ENCODE peak calls at places on chromosomes 1 and 21, in five cellular contexts. B is K562, W is GM12878, S is H1, G is HepG2. R is an unnamed sample.

GRCh38 chr1:1170891-1171550 is 2.7 kb upstream of the TTLL10 start:
- DNase-seq in S (peak; percentile 49), W (no peak), G (no peak), B (no peak), R (no peak)

GRCh38 chr1:150473659-150474058 is 13.6 kb upstream of the TARS2 start:
- DNase-seq in G (peak; percentile 90), S (no peak), B (no peak), W (no peak), R (no peak)

GRCh38 chr1:198780376-198780775 is 141.5 kb downstream of the PTPRC start:
- DNase-seq in B (no peak), S (no peak), G (no peak), W (no peak), R (no peak)

GRCh38 chr1:147207192-147207591 is 17.9 kb downstream of the FMO5 start:
- DNase-seq in B (no peak), G (no peak), S (no peak), W (no peak), R (no peak)

GRCh38 chr1:218488986-218489385 is 143.8 kb downstream of the TGFB2 start:
- DNase-seq in S (no peak), W (no peak), B (no peak), G (no peak), R (no peak)

GRCh38 chr1:176880954-176881595 is 283.4 kb downstream of the ASTN1 start:
- DNase-seq in G (peak; percentile 52), W (no peak), B (peak; percentile 91), S (peak; percentile 90), R (peak; percentile 51)

GRCh38 chr1:100700586-100700985 is 19.0 kb upstream of the VCAM1 start:
- DNase-seq in S (no peak), W (no peak), B (no peak), G (no peak), R (no peak)

GRCh38 chr1:51650198-51650597 is 33.3 kb downstream of the OSBPL9 start:
- DNase-seq in S (no peak), W (no peak), B (no peak), G (no peak), R (no peak)

GRCh38 chr21:37496972-37497371 is 130.4 kb downstream of the DYRK1A start:
- DNase-seq in G (no peak), S (no peak), B (no peak), W (no peak), R (no peak)

GRCh38 chr1:236809133-236809532 is 14.0 kb downstream of the MTR start:
- DNase-seq in B (no peak), S (no peak), G (no peak), W (no peak), R (no peak)

GRCh38 chr1:230495021-230495550 is 69.0 kb upstream of the PGBD5 start:
- DNase-seq in B (no peak), S (no peak), W (no peak), G (no peak), R (no peak)

GRCh38 chr1:232059726-232060360 is 433.3 kb downstream of the DISC1 start:
- DNase-seq in G (no peak), B (no peak), S (no peak), W (no peak), R (no peak)

GRCh38 chr1:103160281-103160680 is 52.0 kb upstream of the COL11A1 start:
- DNase-seq in W (no peak), B (no peak), G (no peak), S (no peak), R (no peak)

GRCh38 chr1:223037845-223038244 is 105.2 kb downstream of the TLR5 start:
- DNase-seq in W (no peak), G (no peak), B (no peak), S (no peak), R (no peak)

GRCh38 chr1:61687901-61688300 is 37.0 kb downstream of the TM2D1 start:
- DNase-seq in G (no peak), W (no peak), B (no peak), S (no peak), R (no peak)

GRCh38 chr1:121586369-121587229 is 401.8 kb downstream of the SRGAP2C start:
- DNase-seq in G (peak; percentile 97), W (no peak), B (no peak), S (peak; percentile 61), R (no peak)

GRCh38 chr1:161864577-161864976 is 98.5 kb downstream of the ATF6 start:
- DNase-seq in B (no peak), W (no peak), G (peak; percentile 5), S (no peak), R (no peak)

GRCh38 chr1:100866041-100866900 is 28.4 kb downstream of the EXTL2 start:
- DNase-seq in W (no peak), G (peak; percentile 10), B (peak; percentile 41), S (no peak), R (peak; percentile 15)

GRCh38 chr1:151837197-151837596 is 2.4 kb downstream of the C2CD4D start:
- DNase-seq in G (no peak), S (no peak), W (no peak), B (no peak), R (no peak)

GRCh38 chr1:227776277-227776676 is 39.2 kb upstream of the PRSS38 start:
- DNase-seq in B (no peak), G (no peak), S (no peak), W (no peak), R (no peak)

GRCh38 chr1:5750186-5751170 is 241.7 kb downstream of the NPHP4 start:
- DNase-seq in B (no peak), S (peak; percentile 40), G (no peak), W (no peak), R (no peak)

GRCh38 chr1:156336242-156336641 is 1.9 kb downstream of the CCT3 start:
- DNase-seq in B (peak; percentile 36), W (no peak), G (no peak), S (no peak), R (peak; percentile 19)

GRCh38 chr21:24590261-24590660 is 1017.0 kb downstream of the MRPL39 start:
- DNase-seq in G (no peak), S (no peak), W (no peak), B (no peak), R (no peak)

GRCh38 chr1:224211262-224211962 is 28.4 kb downstream of the DEGS1 start:
- DNase-seq in W (no peak), S (no peak), G (peak; percentile 57), B (no peak), R (no peak)

GRCh38 chr1:119885903-119886783 is 10.2 kb downstream of the ADAM30 start:
- DNase-seq in B (peak; percentile 73), W (no peak), S (peak; percentile 88), G (peak; percentile 37), R (peak; percentile 37)

GRCh38 chr1:27562483-27563406 is 41.2 kb downstream of the AHDC1 start:
- DNase-seq in G (no peak), W (no peak), B (no peak), S (no peak), R (no peak)

GRCh38 chr1:90417139-90417538 is 300.0 kb downstream of the BARHL2 start:
- DNase-seq in B (no peak), S (no peak), G (no peak), W (no peak), R (no peak)

GRCh38 chr1:84436907-84437667 is 38.8 kb downstream of the DNASE2B start:
- DNase-seq in S (no peak), W (no peak), B (no peak), G (no peak), R (no peak)

GRCh38 chr1:58844176-58844575 is 60.3 kb upstream of the JUN start:
- DNase-seq in B (no peak), S (no peak), W (no peak), G (no peak), R (no peak)

GRCh38 chr1:157512036-157512969 is 40.0 kb downstream of the FCRL5 start:
- DNase-seq in G (no peak), W (peak; percentile 68), S (no peak), B (no peak), R (no peak)

GRCh38 chr1:219498666-219499065 is 114.2 kb downstream of the ZC3H11B start:
- DNase-seq in W (no peak), B (no peak), S (no peak), G (no peak), R (no peak)

GRCh38 chr1:234433563-234434285 is 45.3 kb downstream of the TARBP1 start:
- DNase-seq in B (peak; percentile 50), G (no peak), W (peak; percentile 26), S (no peak), R (no peak)

GRCh38 chr1:196355206-196355786 is 252.9 kb downstream of the KCNT2 start:
- DNase-seq in G (peak; percentile 3), S (no peak), B (no peak), W (no peak), R (no peak)

GRCh38 chr1:196366817-196367495 is 241.3 kb downstream of the KCNT2 start:
- DNase-seq in W (no peak), B (no peak), G (no peak), S (no peak), R (no peak)

GRCh38 chr1:196357913-196358312 is 250.3 kb downstream of the KCNT2 start:
- DNase-seq in G (no peak), W (no peak), S (no peak), B (no peak), R (no peak)

GRCh38 chr1:196361112-196361714 is 247.0 kb downstream of the KCNT2 start:
- DNase-seq in B (no peak), S (no peak), G (peak; percentile 2), W (no peak), R (peak; percentile 73)
- TF ChIP-seq SRF in B (no peak), S (no peak), G (no peak), W (no peak), R (no peak)

DNA sequence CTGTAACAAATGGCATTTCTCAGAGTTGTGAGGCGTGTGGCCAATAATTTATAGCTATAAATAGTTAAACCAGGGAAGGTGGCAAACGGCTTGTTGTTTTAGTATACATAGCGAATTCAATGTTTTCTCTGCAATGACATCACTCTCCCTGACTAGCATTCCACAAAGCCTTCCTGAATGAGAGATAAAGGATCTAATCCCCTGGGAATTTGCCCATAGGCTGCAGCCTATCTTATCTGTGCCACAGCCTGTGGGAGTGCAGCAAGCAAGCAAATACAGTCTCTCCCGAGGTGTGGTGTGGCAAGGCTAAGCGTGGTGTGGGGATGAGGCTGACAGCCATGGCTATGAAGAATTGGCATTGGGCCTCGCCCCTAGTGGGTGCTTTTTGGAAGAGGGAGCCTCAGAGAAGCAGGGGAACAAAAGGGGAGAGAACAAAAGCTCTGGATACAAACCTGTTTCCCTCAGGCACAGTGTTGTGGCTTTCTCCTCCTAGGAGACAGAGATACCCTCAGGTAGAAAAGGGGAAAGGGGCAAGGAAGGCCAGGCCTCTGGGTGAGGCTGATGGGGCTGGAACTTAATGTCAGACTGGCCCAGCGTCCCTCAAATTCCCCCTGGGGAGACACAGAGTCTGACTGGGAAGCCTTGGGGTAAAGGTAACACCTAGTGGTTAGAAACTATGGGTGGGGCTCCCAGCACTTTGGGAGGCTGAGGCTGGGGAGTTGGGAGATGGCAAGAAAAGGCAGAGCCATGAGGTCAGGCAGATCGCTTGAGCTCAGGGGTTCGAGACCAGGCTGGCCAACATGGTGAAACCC is 8.9 kb downstream of the TAGLN2 start:
- DNase-seq in G (peak; percentile 60), W (no peak), S (no peak), B (no peak), R (no peak)
- TF ChIP-seq SRF in G (no peak), W (no peak), S (no peak), B (no peak), R (no peak)

GRCh38 chr1:207868252-207868768 is 42.6 kb downstream of the CD34 start:
- DNase-seq in G (no peak), B (peak; percentile 57), W (no peak), S (peak; percentile 58), R (no peak)
- TF ChIP-seq SRF in G (no peak), B (no peak), W (no peak), S (no peak), R (no peak)

GRCh38 chr1:68218485-68218884 is 13.8 kb downstream of the WLS start:
- DNase-seq in W (no peak), G (no peak), S (no peak), B (no peak), R (no peak)
- TF ChIP-seq SRF in W (no peak), G (no peak), S (no peak), B (no peak), R (no peak)

GRCh38 chr1:23930861-23931471 is 17.8 kb upstream of the CNR2 start:
- DNase-seq in B (no peak), G (no peak), S (no peak), W (no peak), R (no peak)
- TF ChIP-seq SRF in B (no peak), G (no peak), S (no peak), W (no peak), R (no peak)